ENCODE peak calls at places on chromosome 1, in six cellular contexts. K is thoracic aorta, S is A549, C is AG10803, B is breast epithelium, G is HFF-Myc. J is an unnamed sample.

GRCh38 chr1:81428998-81429397 is 371.7 kb upstream of the ADGRL2 start:
- DNase-seq in B (no peak), G (no peak), K (no peak), S (no peak), C (no peak), J (no peak)

GRCh38 chr1:901108-901859 is 22.4 kb upstream of the SAMD11 start:
- DNase-seq in K (no peak), B (no peak), C (no peak), S (no peak), G (no peak), J (no peak)

GRCh38 chr1:107000907-107001306 is 55.6 kb upstream of the PRMT6 start:
- DNase-seq in B (no peak), G (no peak), S (no peak), K (no peak), C (peak; percentile 41), J (no peak)

GRCh38 chr1:8169364-8170058 is 143.4 kb upstream of the ERRFI1 start:
- DNase-seq in B (no peak), S (peak; percentile 89), G (peak; percentile 97), K (no peak), C (peak; percentile 92), J (no peak)

GRCh38 chr1:79074975-79075374 is 68.4 kb upstream of the ADGRL4 start:
- DNase-seq in K (no peak), B (no peak), S (no peak), C (no peak), G (no peak), J (no peak)

GRCh38 chr1:110544753-110545152 is 25.8 kb upstream of the KCNA10 start:
- DNase-seq in K (no peak), C (no peak), B (no peak), S (no peak), G (no peak), J (no peak)

GRCh38 chr1:29655145-29655544 is 418.8 kb downstream of the PTPRU start:
- DNase-seq in K (no peak), C (no peak), G (no peak), B (no peak), S (no peak), J (no peak)

GRCh38 chr1:100767176-100767876 is 47.8 kb downstream of the VCAM1 start:
- DNase-seq in G (no peak), S (no peak), C (peak; percentile 25), K (no peak), B (no peak), J (no peak)

GRCh38 chr1:246117066-246117791 is 389.9 kb downstream of the SMYD3 start:
- DNase-seq in C (peak; percentile 56), G (peak; percentile 31), S (peak; percentile 74), B (no peak), K (no peak), J (no peak)

GRCh38 chr1:93579891-93580290 is 101.7 kb downstream of the BCAR3 start:
- DNase-seq in S (peak; percentile 39), C (peak; percentile 93), B (peak; percentile 82), G (peak; percentile 71), K (no peak), J (peak; percentile 61)

GRCh38 chr1:244010599-244011211 is 40.4 kb upstream of the ZBTB18 start:
- DNase-seq in C (no peak), S (no peak), K (no peak), B (no peak), G (no peak), J (no peak)

GRCh38 chr1:111660204-111661150 is 40.9 kb downstream of the RAP1A start:
- DNase-seq in B (no peak), K (no peak), C (peak; percentile 29), G (no peak), S (no peak), J (no peak)

GRCh38 chr1:75136921-75137641 is 2.9 kb downstream of the LHX8 start:
- DNase-seq in B (no peak), C (peak; percentile 15), S (peak; percentile 40), G (no peak), K (no peak), J (no peak)

GRCh38 chr1:15344800-15345710 is 64.6 kb upstream of the EFHD2 start:
- DNase-seq in S (no peak), G (no peak), B (no peak), C (no peak), K (no peak), J (no peak)

DNA sequence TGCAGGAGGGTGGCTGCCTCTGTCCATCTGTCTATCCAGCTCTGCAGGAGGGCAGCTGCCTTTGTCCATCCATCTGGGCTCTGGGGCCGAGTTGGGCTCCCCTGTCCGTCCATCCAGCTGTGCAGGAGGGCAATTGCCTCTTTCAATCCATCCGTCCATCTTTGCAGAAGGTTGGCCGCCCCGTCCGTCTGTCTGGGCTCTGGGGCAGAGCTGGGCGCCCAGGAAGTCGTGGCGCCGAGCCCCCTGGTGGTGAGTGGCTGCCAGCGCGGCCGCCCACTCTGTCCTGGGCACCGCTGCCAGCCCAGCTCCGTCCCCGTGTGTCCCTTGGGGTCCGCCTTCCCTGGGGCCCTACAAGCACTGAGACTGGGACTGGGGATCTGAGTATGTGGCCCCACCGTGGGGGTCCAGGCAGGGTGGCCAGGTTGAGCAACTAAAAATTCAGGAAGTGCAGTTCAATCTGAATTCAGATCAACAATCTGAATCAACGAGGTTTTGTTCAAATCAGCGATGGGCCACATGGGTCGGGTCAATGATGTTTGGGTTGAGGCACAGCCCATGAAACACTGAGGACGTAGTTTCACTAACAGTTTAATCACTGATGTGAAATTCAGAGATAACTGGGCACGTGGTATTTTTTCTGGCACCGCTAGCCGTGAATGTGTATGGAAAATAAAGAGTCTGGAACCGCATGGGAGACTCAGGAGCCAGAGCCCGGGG is 99.1 kb upstream of the ACTRT2 start:
- DNase-seq in K (no peak), G (no peak), S (peak; percentile 7), B (no peak), C (no peak), J (peak; percentile 42)
- TF ChIP-seq CTCF in K (peak; percentile 79), G (no peak), S (peak; percentile 34), B (peak; percentile 26), C (peak; percentile 20), J (peak; percentile 51)

GRCh38 chr1:227318852-227319607 is 738 bp upstream of the CDC42BPA start:
- DNase-seq in S (peak; percentile 50), C (peak; percentile 54), K (no peak), G (no peak), B (peak; percentile 71), J (peak; percentile 54)
- H3K4me3 ChIP-seq in S (peak overlapping the region; percentile 84), C (peak overlapping the region; percentile 78), K (peak overlapping the region; percentile 76), G (peak overlapping the region; percentile 84), B (peak overlapping the region; percentile 97), J (peak overlapping the region; percentile 65)

DNA sequence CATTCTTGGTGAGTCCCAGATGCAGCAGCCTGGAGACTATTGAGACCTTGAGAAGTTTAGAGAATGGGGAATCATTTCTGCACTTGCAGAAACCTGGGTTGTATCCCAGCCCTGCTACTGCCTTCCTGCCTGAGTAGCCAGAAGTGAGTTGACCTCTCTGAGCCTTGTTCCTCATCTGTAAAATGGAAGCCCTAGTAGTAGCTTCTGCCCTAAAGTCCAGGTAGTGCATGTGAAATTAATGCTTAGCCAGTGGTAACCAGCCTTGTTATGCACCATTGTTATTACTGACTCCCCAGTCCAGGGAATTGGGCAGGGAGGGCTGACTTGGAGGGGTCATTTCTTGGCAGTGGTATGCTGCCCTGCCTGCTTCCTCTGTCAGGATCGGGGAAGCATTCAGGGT is 5.6 kb downstream of the SESN2 start:
- DNase-seq in S (no peak), B (no peak), K (no peak), G (no peak), C (no peak), J (no peak)
- TF ChIP-seq CTCF in S (no peak), B (no peak), K (no peak), G (no peak), C (no peak), J (no peak)

GRCh38 chr1:9313576-9313975 is 20.9 kb downstream of the SPSB1 start:
- DNase-seq in K (no peak), G (no peak), S (no peak), C (no peak), B (no peak), J (no peak)
- H3K4me3 ChIP-seq in K (no peak overlapping the region), G (no peak overlapping the region), S (no peak overlapping the region), C (no peak overlapping the region), B (no peak overlapping the region), J (no peak overlapping the region)

J was measured in mucosa of descending colon.